ENCODE peak calls at places on chromosomes 12 and 14, in five cellular contexts. I, A, L, T and U are unnamed samples.

GRCh38 chr14:79861111-79861510 is 350.2 kb downstream of the DIO2 start:
- DNase-seq in I (no peak), A (no peak), L (no peak), T (no peak), U (no peak)

GRCh38 chr14:80926706-80927384 is 14.7 kb downstream of the CEP128 start:
- DNase-seq in I (peak), A (no peak), L (no peak), T (no peak), U (no peak)

GRCh38 chr12:2034633-2035420 is 18.0 kb upstream of the CACNA1C start:
- DNase-seq in I (peak), A (peak), L (peak), T (peak), U (peak)

GRCh38 chr14:23401331-23401730 is 6.7 kb downstream of the MYH6 start:
- DNase-seq in I (no peak), A (no peak), L (no peak), T (no peak), U (no peak)

GRCh38 chr14:68564826-68565760 is 227.8 kb downstream of the ZFP36L1 start:
- DNase-seq in I (peak), A (no peak), L (no peak), T (no peak), U (no peak)

GRCh38 chr12:5047094-5047493 is 3.4 kb downstream of the KCNA5 start:
- DNase-seq in I (no peak), A (no peak), L (no peak), T (no peak), U (no peak)

GRCh38 chr12:2225736-2226135 is 172.9 kb downstream of the CACNA1C start:
- DNase-seq in I (peak), A (no peak), L (no peak), T (no peak), U (no peak)

GRCh38 chr14:57461777-57462320 is 31.8 kb downstream of the CCDC198 start:
- DNase-seq in I (no peak), A (no peak), L (no peak), T (no peak), U (no peak)

GRCh38 chr12:41188058-41188840 is at the start of gene PDZRN4:
- DNase-seq in I (no peak), A (peak), L (no peak), T (no peak), U (no peak)

GRCh38 chr12:47068539-47068938 is 10.9 kb upstream of the PCED1B start:
- DNase-seq in I (no peak), A (no peak), L (no peak), T (no peak), U (no peak)

GRCh38 chr14:106269029-106269428 is 742.6 kb downstream of the TMEM121 start:
- DNase-seq in I (no peak), A (no peak), L (no peak), T (no peak), U (no peak)

GRCh38 chr14:49893309-49894213 is 679 bp downstream of the ARF6 start:
- DNase-seq in I (peak), A (peak), L (peak), T (peak), U (peak)

GRCh38 chr12:91007531-91008290 is 2.9 kb upstream of the EPYC start:
- DNase-seq in I (no peak), A (peak), L (no peak), T (no peak), U (no peak)

GRCh38 chr12:22396253-22396652 is 61.7 kb upstream of the ST8SIA1 start:
- DNase-seq in I (no peak), A (peak), L (no peak), T (no peak), U (no peak)

GRCh38 chr12:2286051-2286450 is 233.3 kb downstream of the CACNA1C start:
- DNase-seq in I (no peak), A (no peak), L (no peak), T (no peak), U (no peak)

GRCh38 chr14:60349663-60350365 is 100.8 kb downstream of the PPM1A start:
- DNase-seq in I (peak), A (peak), L (no peak), T (peak), U (no peak)

GRCh38 chr12:15978431-15978950 is 67.4 kb downstream of the DERA start:
- DNase-seq in I (peak), A (no peak), L (no peak), T (no peak), U (no peak)

GRCh38 chr12:75705749-75706719 is 194.6 kb upstream of the KRR1 start:
- DNase-seq in I (peak), A (no peak), L (no peak), T (peak), U (no peak)

GRCh38 chr12:93570552-93571359 is 1.7 kb upstream of the SOCS2 start:
- DNase-seq in I (peak), A (peak), L (peak), T (peak), U (peak)

GRCh38 chr12:108858399-108859074 is 1.2 kb upstream of the SSH1 start:
- DNase-seq in I (peak), A (no peak), L (no peak), T (peak), U (no peak)

GRCh38 chr14:50362791-50363733 is 33.6 kb downstream of the CDKL1 start:
- DNase-seq in I (peak), A (peak), L (no peak), T (no peak), U (no peak)

GRCh38 chr12:3332190-3332589 is 158.8 kb upstream of the PRMT8 start:
- DNase-seq in I (no peak), A (no peak), L (no peak), T (no peak), U (no peak)

GRCh38 chr14:101077511-101078074 is 174.1 kb upstream of the RTL1 start:
- DNase-seq in I (no peak), A (no peak), L (peak), T (peak), U (no peak)

GRCh38 chr12:54352891-54353874 is 11.1 kb downstream of the GPR84 start:
- DNase-seq in I (peak), A (no peak), L (no peak), T (no peak), U (no peak)

GRCh38 chr12:112932485-112933151 is 5.7 kb upstream of the OAS3 start:
- DNase-seq in I (no peak), A (no peak), L (no peak), T (no peak), U (no peak)

GRCh38 chr12:77925536-77926108 is 94.9 kb downstream of the NAV3 start:
- DNase-seq in I (peak), A (peak), L (no peak), T (peak), U (no peak)

GRCh38 chr12:108729612-108730336 is 1.5 kb downstream of the CORO1C start:
- DNase-seq in I (peak), A (no peak), L (no peak), T (no peak), U (no peak)

GRCh38 chr14:37796703-37797416 is 201.4 kb downstream of the TTC6 start:
- DNase-seq in I (no peak), A (no peak), L (no peak), T (no peak), U (no peak)

DNA sequence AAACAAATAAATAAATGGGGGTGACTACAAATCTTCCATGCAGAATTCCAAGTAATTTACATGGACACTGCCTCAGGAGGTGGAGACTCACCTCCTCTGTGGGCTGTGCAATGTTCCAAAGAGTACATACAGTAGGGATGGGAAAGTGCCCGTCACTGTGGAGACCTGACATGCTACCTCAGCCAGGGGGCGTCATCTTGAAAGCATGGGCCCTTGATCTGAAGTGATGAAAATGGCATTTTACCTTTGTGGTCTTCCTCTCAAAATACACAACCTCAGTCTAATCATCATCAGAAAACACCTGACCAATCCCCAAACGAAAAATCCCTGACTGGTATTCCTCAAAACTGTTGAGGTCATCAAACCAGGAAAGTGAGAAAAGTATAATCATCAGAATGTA is 48.4 kb downstream of the ANAPC7 start:
- DNase-seq in I (no peak), A (peak), L (no peak), T (no peak), U (no peak)
- TF ChIP-seq CTCF in I (peak), A (peak), L (no peak), T (no peak), U (peak)

DNA sequence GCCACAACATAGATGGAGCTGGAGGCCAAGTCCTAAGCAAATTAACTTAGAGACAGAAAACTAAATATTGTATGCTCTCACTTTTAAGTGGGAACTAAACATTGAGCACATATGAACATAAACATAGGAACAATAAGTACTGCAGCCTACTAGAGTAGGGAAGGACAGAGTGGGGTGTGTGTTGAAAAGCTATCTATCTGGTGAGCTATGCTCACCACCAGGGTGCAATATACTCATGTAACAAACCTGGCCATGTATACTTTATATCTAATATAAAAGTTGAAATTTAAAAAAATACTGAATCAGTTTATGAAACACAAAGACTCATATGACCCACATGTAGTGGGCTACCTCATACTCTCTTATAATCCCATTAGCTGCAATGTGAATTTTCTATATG is 1305.0 kb downstream of the LRFN5 start:
- DNase-seq in I (no peak), A (no peak), L (no peak), T (no peak), U (no peak)
- TF ChIP-seq CTCF in I (no peak), A (no peak), L (no peak), T (no peak), U (no peak)

GRCh38 chr12:62986844-62987243 is 51.9 kb upstream of the PPM1H start:
- DNase-seq in I (no peak), A (no peak), L (no peak), T (no peak), U (no peak)

GRCh38 chr12:62978768-62979167 is 43.8 kb upstream of the PPM1H start:
- DNase-seq in I (no peak), A (no peak), L (no peak), T (no peak), U (no peak)

GRCh38 chr12:62977879-62978278 is 42.9 kb upstream of the PPM1H start:
- DNase-seq in I (no peak), A (no peak), L (no peak), T (no peak), U (no peak)

DNA sequence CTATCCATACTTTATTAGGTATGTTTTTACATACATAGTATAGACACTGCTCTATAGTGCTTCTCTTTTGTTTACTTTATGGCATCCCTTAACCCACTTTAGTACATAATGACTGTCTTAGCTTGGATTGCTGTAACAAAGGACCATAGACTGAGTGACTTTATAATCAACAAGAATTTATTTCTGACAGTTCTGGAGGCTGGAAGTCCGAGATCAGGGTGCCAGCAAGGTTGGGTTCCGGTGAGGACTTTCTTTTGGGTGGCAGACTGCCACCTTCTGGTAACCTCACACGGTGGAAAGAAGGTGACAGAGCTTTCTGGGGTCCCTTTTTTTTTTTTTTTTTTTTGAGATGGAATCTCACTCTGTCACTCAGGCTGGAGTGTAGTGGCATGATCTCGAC is 48.6 kb upstream of the PPM1H start:
- DNase-seq in I (no peak), A (no peak), L (no peak), T (no peak), U (no peak)
- TF ChIP-seq CTCF in I (no peak), A (no peak), L (no peak), T (no peak), U (no peak)

GRCh38 chr14:21768116-21768874 is 94.7 kb upstream of the OR4E1 start:
- DNase-seq in I (no peak), A (no peak), L (no peak), T (no peak), U (no peak)
- TF ChIP-seq CTCF in I (no peak), A (peak), L (no peak), T (peak), U (peak)

DNA sequence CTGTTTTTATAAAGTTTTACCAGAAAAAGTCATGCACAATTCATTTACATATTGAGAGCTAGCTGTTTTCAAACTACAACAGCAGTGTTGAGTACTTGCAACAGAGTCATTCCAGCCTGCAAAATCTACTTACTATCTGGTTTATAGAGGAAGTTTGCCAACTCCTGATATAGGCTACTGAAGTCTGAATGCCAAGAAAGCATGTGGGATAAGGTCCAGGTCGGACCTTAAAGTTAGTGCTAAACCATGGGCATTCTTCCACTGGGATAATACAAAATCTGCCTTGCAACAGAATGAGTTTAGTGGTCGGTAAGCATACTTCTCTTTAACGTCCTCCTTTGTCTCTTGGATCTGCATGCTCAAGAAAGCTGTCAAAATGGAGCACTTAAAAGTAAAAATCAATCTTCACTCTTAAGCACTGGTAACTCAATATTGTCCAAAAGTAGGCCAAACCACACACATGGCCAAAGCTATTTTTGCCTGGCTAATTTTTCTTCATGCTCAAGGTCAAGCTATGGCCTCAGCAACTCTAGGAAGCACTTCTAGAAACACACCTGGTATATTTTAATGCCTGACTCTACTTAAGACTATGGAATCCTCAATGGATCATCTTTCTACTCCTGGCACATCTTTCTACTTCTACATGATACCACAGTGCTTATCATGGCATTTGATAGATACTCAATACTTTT is 364.9 kb upstream of the KITLG start:
- DNase-seq in I (no peak), A (no peak), L (no peak), T (no peak), U (no peak)
- TF ChIP-seq CTCF in I (no peak), A (no peak), L (no peak), T (no peak), U (no peak)

DNA sequence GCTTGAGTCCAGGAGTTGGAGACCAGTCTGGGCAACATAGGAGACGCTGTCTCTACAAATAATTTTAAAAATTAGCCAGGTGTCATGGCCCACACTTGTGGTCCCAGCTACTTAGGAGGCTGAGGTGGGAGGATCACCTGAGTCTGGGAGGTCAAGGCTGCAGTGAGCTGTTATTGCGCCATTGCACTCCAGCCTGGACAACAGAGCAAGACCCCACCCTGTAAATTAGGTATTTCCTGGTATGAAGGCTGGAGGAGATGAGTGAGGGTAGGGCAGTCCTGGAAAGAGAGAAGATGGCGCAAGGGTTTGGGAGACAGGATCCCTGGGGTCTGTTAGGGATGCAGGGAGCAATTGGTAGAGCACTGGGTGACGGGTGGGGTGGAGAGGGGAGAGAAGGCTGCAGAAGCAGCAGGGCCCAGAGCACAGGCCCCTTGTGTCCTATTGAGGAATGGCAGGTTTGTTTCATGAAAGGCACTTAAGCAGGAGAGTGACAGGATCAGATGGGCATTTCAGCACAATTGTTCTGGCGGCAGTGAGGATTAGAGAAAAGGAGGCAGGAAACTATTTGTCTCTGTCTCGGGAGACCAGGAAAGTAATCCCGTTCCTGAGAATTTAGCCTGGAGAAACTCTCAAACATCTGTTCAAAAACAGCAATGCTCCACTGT is 47.2 kb upstream of the KTN1 start:
- DNase-seq in I (no peak), A (no peak), L (no peak), T (no peak), U (no peak)
- TF ChIP-seq CTCF in I (peak), A (no peak), L (no peak), T (no peak), U (no peak)

DNA sequence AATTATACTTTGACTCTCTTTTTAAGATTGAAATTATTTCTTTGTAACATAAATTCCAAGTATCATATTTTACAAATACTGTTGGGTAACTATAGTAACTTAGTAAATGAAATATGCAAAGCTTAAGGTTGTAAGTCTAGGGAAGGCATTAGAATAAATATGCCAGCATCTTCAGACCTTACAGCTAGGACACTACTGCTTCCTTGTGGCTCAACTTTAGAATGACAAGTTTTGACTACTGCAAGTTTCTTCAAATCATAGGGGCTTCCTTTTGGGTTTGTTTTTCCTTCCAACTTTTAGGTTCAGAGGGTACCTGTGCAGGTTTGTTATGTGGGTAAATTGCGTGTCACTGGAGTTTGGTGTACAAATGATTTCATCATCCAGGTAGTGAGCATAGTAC is 17.7 kb upstream of the ANP32D start:
- DNase-seq in I (peak), A (no peak), L (no peak), T (no peak), U (no peak)
- TF ChIP-seq CTCF in I (peak), A (no peak), L (no peak), T (no peak), U (peak)